ENCODE peak calls at places on chromosomes 11 and 22, in four cellular contexts. U, J, A and S are unnamed samples.

GRCh38 chr22:19824197-19825015 is 30.3 kb downstream of the GNB1L start:
- DNase-seq in U (peak), J (peak), A (peak), S (no peak)

GRCh38 chr11:210122-210802 is 2.8 kb downstream of the RIC8A start:
- DNase-seq in U (no peak), J (no peak), A (no peak), S (no peak)

GRCh38 chr11:35303596-35304392 is 115.6 kb downstream of the SLC1A2 start:
- DNase-seq in U (no peak), J (peak), A (no peak), S (no peak)

GRCh38 chr11:68115285-68115684 is 5.9 kb downstream of the CHKA start:
- DNase-seq in U (no peak), J (no peak), A (no peak), S (no peak)

GRCh38 chr11:61516191-61516590 is 7.6 kb downstream of the LRRC10B start:
- DNase-seq in U (no peak), J (no peak), A (peak), S (no peak)

GRCh38 chr22:37496651-37497599 is 10.7 kb upstream of the MFNG start:
- DNase-seq in U (no peak), J (no peak), A (no peak), S (no peak)

GRCh38 chr22:24512043-24512442 is 16.9 kb downstream of the UPB1 start:
- DNase-seq in U (no peak), J (no peak), A (no peak), S (no peak)

GRCh38 chr11:114180301-114181055 is 115.7 kb upstream of the NNMT start:
- DNase-seq in U (no peak), J (peak), A (no peak), S (no peak)

GRCh38 chr22:42742940-42743339 is 22.3 kb upstream of the A4GALT start:
- DNase-seq in U (no peak), J (no peak), A (peak), S (no peak)

GRCh38 chr11:10294289-10294953 is 402 bp upstream of the SBF2 start:
- DNase-seq in U (no peak), J (no peak), A (peak), S (no peak)

GRCh38 chr22:45242778-45243191 is 2.1 kb upstream of the KIAA0930 start:
- DNase-seq in U (no peak), J (peak), A (no peak), S (no peak)

GRCh38 chr22:37177221-37177620 is 10.8 kb downstream of the C1QTNF6 start:
- DNase-seq in U (no peak), J (no peak), A (no peak), S (no peak)

GRCh38 chr11:43930868-43931716 is 11.3 kb upstream of the C11orf96 start:
- DNase-seq in U (no peak), J (no peak), A (no peak), S (no peak)

GRCh38 chr11:22808559-22809197 is 20.9 kb downstream of the SVIP start:
- DNase-seq in U (no peak), J (no peak), A (no peak), S (no peak)
- TF ChIP-seq TAF1 in U (no peak), J (no peak), A (no peak), S (no peak)

DNA sequence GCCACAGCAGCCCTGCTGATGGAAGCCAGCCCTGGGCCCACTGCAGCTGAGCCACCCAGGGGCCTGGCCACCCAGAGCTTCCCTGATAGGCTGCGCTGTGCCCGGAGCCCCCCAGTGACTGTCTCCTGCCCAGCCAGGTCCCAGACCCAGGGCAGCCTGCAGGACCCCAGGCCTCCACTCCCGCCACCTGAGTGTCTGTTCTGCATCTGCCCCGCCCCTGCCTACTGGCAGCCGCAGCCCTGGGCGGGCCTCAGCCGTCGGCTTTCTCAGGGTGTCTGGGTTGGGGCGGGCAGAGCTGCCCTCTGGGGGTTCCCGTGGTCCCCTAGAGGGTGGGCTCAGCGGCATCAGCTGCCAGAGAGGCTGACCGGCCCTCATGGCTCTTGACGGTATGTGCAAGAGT is 12.5 kb upstream of the PIM3 start:
- DNase-seq in U (no peak), J (no peak), A (peak), S (no peak)
- TF ChIP-seq POLR2A in U (no peak), J (no peak), A (no peak), S (no peak)

DNA sequence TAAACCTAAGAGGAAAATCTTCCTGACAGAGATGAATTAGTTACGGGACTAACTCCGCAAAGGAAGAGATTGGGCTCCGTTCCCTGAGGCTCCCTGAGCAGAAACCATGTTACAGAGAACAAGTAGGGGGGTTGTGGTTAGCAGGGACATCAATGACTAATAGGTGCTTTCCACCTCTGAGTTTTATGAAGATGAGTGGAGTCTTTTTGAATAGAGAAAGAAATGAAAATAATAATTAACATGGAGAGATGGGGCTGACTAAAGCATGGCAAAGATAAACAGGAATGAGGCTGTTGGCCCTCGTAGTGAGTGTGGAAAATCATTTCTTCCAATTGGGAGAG is 47.5 kb upstream of the PICALM start:
- DNase-seq in U (peak), J (no peak), A (no peak), S (peak)
- TF ChIP-seq POLR2AphosphoS5 in U (no peak), J (no peak), A (no peak), S (peak)

DNA sequence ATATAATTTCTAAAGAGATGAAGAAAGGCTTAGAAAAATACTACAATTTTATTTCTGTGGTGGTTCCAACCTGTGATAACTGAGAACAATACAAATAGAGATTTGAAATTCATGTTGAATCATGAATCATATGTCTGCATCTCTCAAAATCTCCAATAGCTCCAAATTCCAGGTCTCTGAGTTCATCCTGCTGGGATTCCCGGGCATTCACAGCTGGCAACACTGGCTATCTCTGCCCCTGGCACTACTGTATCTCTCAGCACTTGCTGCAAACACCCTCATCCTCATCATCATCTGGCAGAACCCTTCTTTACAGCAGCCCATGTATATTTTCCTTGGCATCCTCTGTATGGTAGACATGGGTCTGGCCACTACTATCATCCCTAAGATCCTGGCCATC is at the start of gene OR56B1:
- DNase-seq in U (no peak), J (no peak), A (no peak), S (no peak)
- TF ChIP-seq TAF1 in U (no peak), J (no peak), A (no peak), S (no peak)

GRCh38 chr11:65421204-65422103 is 1.1 kb upstream of the NEAT1 start:
- DNase-seq in U (no peak), J (peak), A (peak), S (no peak)
- TF ChIP-seq POLR2A in U (peak), J (no peak), A (no peak), S (peak)